ENCODE peak calls at places on chromosomes 6 and 20, in four cellular contexts. Y is gastrocnemius medialis, M is sigmoid colon, Z is vagina. R is an unnamed sample. For H3K9me3, the result is how much of the 10 kb centered on the place peaks cover.

GRCh38 chr6:161233986-161234620 is 39.8 kb downstream of the AGPAT4 start:
- DNase-seq in Y (peak), M (peak), Z (no peak), R (no peak)

GRCh38 chr6:71393471-71393870 is 104.9 kb downstream of the OGFRL1 start:
- DNase-seq in Z (no peak), M (no peak), Y (no peak), R (no peak)

GRCh38 chr6:18680842-18681241 is 293.7 kb downstream of the RNF144B start:
- DNase-seq in M (no peak), Z (no peak), Y (no peak), R (no peak)

GRCh38 chr6:109925060-109925459 is 53.1 kb upstream of the GPR6 start:
- DNase-seq in Y (no peak), M (no peak), Z (no peak), R (no peak)

GRCh38 chr6:17267586-17267985 is 13.6 kb upstream of the RBM24 start:
- DNase-seq in Z (no peak), Y (no peak), M (no peak), R (no peak)

GRCh38 chr20:40283689-40284088 is 405.3 kb downstream of the MAFB start:
- DNase-seq in Y (no peak), M (no peak), Z (no peak), R (no peak)

GRCh38 chr20:3804254-3804751 is 8.2 kb downstream of the CDC25B start:
- DNase-seq in M (no peak), Y (no peak), Z (no peak), R (no peak)

GRCh38 chr6:147268254-147268653 is 64.0 kb downstream of the STXBP5 start:
- DNase-seq in Y (no peak), M (no peak), Z (no peak), R (no peak)

GRCh38 chr6:136793348-136793747 is 1.1 kb upstream of the MAP3K5 start:
- DNase-seq in M (no peak), Y (no peak), Z (no peak), R (no peak)

GRCh38 chr6:32179746-32180405 is 1.7 kb downstream of the RNF5 start:
- DNase-seq in Y (no peak), Z (no peak), M (no peak), R (no peak)

GRCh38 chr6:165974817-165975216 is 192.8 kb downstream of the TBXT start:
- DNase-seq in Z (no peak), Y (no peak), M (no peak), R (no peak)

GRCh38 chr6:52390361-52390727 is 28.4 kb downstream of the PAQR8 start:
- DNase-seq in Z (no peak), Y (no peak), M (no peak), R (peak)

GRCh38 chr6:34696189-34696738 is 303 bp downstream of the ILRUN start:
- DNase-seq in Z (no peak), M (no peak), Y (peak), R (no peak)

GRCh38 chr6:135251964-135252429 is 70.9 kb downstream of the MYB start:
- DNase-seq in M (no peak), Z (no peak), Y (no peak), R (no peak)

GRCh38 chr6:166435574-166435973 is 52.8 kb upstream of the MPC1 start:
- DNase-seq in Y (peak), M (no peak), Z (no peak), R (no peak)

GRCh38 chr6:168666751-168667427 is 225.9 kb downstream of the SMOC2 start:
- DNase-seq in Y (no peak), M (no peak), Z (no peak), R (no peak)

GRCh38 chr6:20826378-20826777 is 292.1 kb downstream of the CDKAL1 start:
- DNase-seq in Y (no peak), Z (no peak), M (no peak), R (no peak)

GRCh38 chr20:24018796-24019195 is 30.2 kb upstream of the GGTLC1 start:
- DNase-seq in Y (no peak), M (no peak), Z (no peak), R (no peak)

GRCh38 chr20:19974621-19975435 is 42.3 kb upstream of the NAA20 start:
- DNase-seq in Y (peak), Z (no peak), M (peak), R (peak)

GRCh38 chr20:47054945-47055344 is 160.3 kb downstream of the EYA2 start:
- DNase-seq in Y (no peak), Z (no peak), M (no peak), R (no peak)

GRCh38 chr6:108113557-108114519 is 39.3 kb upstream of the OSTM1 start:
- DNase-seq in Y (no peak), Z (no peak), M (no peak), R (no peak)

GRCh38 chr6:146944809-146945208 is 259.4 kb upstream of the STXBP5 start:
- DNase-seq in M (no peak), Z (no peak), Y (no peak), R (no peak)

DNA sequence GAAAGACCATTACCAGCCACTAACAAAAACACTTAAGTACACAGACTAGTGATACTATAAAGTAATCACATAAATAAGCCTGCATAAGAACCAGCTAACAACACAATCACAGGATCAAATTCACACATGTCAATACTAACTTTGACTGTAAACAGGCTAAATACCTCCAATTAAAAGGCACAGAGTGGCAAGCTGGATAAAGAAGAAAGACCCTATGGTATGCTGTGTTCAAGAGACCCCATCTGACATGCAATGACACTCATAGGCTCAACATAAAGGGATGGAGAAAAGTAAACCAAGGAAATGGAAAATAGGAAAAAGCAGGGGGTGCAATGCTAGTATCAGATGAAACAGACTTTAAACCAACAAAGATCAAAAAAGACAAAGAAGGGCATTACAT is 631.8 kb upstream of the NOX3 start:
- DNase-seq in Y (no peak), M (no peak), Z (no peak), R (no peak)
- H3K9me3 ChIP-seq in Y (under half), M (under half), Z (under half), R (under half)

GRCh38 chr20:31485450-31486339 is 10.6 kb downstream of the REM1 start:
- DNase-seq in M (peak), Z (no peak), Y (peak), R (no peak)
- TF ChIP-seq POLR2A in M (no peak), Z (no peak), Y (no peak), R (no peak)

DNA sequence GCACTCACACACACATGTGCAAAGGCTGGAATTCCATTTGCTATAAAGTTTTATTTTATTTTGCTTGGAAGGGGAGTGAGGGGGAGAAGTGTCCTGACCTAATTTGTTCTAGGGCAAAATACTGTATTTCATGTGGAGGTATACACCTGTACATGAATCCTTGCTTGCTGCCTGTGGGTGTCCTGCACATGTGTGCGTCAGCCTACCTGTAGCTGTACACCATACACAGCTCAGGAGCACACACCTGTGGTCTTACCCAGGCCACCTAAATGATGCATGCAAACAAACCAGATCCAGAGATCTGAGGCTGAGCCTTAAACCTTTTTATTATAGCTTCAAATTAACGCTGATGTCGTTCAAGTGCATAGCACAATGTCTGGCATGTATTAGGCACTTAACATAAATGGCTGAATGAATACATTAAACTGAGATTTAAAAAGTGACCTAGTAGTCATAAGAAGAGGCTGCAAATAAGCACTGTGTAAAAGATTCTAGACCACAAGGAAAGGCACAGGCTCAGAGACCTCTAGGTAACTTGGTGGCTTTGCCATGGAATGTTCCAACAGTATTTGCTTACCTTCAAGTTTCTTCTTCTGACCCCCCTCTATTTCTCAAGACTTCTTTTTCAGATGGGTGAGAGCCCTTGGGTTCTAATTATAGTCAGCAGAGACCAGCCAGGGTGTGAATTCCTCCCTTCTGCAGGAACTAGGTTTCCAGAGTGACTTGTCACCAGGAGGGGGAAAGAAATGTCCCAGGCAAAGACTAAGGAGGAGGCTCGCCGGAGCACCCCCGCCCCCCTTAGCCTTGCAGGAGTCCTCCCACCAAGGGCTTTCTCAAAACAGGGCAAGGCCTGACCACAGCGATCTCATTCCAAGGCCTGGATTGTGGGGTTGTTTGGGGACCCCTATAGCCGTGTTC is 13.4 kb downstream of the FOXC1 start:
- DNase-seq in Z (no peak), Y (no peak), M (peak), R (no peak)
- H3K9me3 ChIP-seq in Z (under half), Y (under half), M (under half), R (under half)

DNA sequence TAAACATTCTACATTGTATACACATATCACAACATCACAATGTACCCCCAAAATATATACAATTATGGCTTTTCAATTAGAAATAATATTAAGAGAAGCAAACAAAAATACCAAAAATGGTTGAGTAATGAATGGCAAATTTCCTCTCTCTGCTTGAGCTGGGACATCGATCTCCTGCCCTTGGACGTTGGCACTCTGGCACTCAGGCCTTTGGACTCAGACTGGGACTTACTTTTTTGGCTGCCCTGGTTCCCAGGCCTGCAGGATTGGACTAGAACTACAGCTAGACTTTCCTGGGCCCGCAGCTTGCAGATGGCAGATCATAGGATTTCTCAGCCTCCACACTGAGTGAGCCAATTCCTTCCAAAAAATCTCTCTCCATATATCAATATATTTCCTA is 52.9 kb upstream of the KCNK16 start:
- DNase-seq in Z (no peak), Y (no peak), M (no peak), R (no peak)
- TF ChIP-seq POLR2A in Z (no peak), Y (no peak), M (no peak), R (no peak)

GRCh38 chr6:170178561-170179477 is 112.1 kb downstream of the DLL1 start:
- DNase-seq in Z (peak), Y (peak), M (peak), R (peak)
- H3K9me3 ChIP-seq in Z (under half), Y (under half), M (under half), R (under half)

DNA sequence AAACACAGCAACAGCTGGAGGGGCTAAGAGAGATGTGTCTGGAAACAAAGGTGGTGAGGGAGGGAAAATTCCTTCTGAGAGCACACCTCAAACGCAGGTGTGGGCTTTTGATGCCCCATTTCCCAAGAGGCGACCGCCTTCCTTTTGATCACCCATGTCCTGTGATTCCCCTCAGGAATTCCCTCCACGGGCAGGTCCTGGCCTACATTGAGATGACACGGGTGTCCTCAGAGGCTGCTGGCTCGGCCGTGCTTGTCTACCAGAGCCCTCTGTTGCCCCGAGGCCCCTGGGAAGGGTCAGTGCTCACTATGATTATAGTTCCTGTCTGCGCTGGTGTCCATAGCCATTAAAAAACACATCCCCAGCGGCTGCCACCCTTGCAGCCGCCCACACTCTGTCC is 242.6 kb downstream of the TFAP2C start:
- DNase-seq in M (no peak), Y (no peak), Z (no peak), R (no peak)
- TF ChIP-seq POLR2A in M (no peak), Y (no peak), Z (no peak), R (no peak)